ENCODE peak calls at places on chromosomes 11 and 22, in five cellular contexts. F, I, V, D and N are unnamed samples.

GRCh38 chr11:115643491-115643995 is 139.3 kb upstream of the CADM1 start:
- DNase-seq in F (no peak), I (no peak), V (no peak), D (no peak), N (no peak)

GRCh38 chr11:95917188-95918036 is 6.5 kb downstream of the MTMR2 start:
- DNase-seq in F (no peak), I (no peak), V (no peak), D (no peak), N (no peak)

GRCh38 chr11:57001674-57002401 is 13.1 kb downstream of the OR5AK2 start:
- DNase-seq in F (no peak), I (no peak), V (no peak), D (no peak), N (no peak)

GRCh38 chr22:35587447-35587870 is 29.7 kb downstream of the MB start:
- DNase-seq in F (no peak), I (peak; percentile 86), V (no peak), D (no peak), N (no peak)

GRCh38 chr11:61334434-61335354 is 1.7 kb downstream of the TKFC start:
- DNase-seq in F (no peak), I (no peak), V (no peak), D (peak; percentile 89), N (no peak)

GRCh38 chr11:118126082-118126838 is 26.4 kb downstream of the SCN4B start:
- DNase-seq in F (no peak), I (no peak), V (no peak), D (no peak), N (no peak)

GRCh38 chr22:23621082-23621780 is 10.9 kb downstream of the DRICH1 start:
- DNase-seq in F (no peak), I (no peak), V (peak; percentile 92), D (no peak), N (no peak)

GRCh38 chr22:18103527-18104269 is 6.9 kb upstream of the TUBA8 start:
- DNase-seq in F (no peak), I (peak; percentile 48), V (no peak), D (no peak), N (no peak)

GRCh38 chr11:65921033-65921555 is 1.9 kb downstream of the DRAP1 start:
- DNase-seq in F (no peak), I (no peak), V (no peak), D (no peak), N (no peak)

GRCh38 chr11:18294862-18295261 is 27.1 kb downstream of the HPS5 start:
- DNase-seq in F (no peak), I (no peak), V (no peak), D (no peak), N (no peak)

GRCh38 chr11:133830931-133831907 is 14.1 kb downstream of the SPATA19 start:
- DNase-seq in F (peak; percentile 8), I (no peak), V (no peak), D (no peak), N (no peak)

GRCh38 chr11:2744166-2744565 is 44.4 kb upstream of the KCNQ1OT1 start:
- DNase-seq in F (no peak), I (no peak), V (no peak), D (no peak), N (no peak)

GRCh38 chr11:118448294-118448693 is 12.0 kb downstream of the KMT2A start:
- DNase-seq in F (no peak), I (no peak), V (no peak), D (no peak), N (no peak)

GRCh38 chr11:35352107-35352888 is 67.1 kb downstream of the SLC1A2 start:
- DNase-seq in F (no peak), I (no peak), V (no peak), D (peak; percentile 41), N (no peak)

GRCh38 chr11:12269104-12269441 is 108.3 kb upstream of the PARVA start:
- DNase-seq in F (no peak), I (no peak), V (no peak), D (no peak), N (no peak)

GRCh38 chr11:72238492-72239295 is 5.3 kb downstream of the PHOX2A start:
- DNase-seq in F (no peak), I (no peak), V (no peak), D (no peak), N (no peak)

GRCh38 chr22:26489447-26490036 is 5.9 kb downstream of the SRRD start:
- DNase-seq in F (no peak), I (no peak), V (no peak), D (no peak), N (no peak)

GRCh38 chr11:102669664-102670063 is 35.9 kb downstream of the MMP27 start:
- DNase-seq in F (no peak), I (no peak), V (peak; percentile 60), D (no peak), N (no peak)

GRCh38 chr11:70423523-70424505 is 25.5 kb downstream of the CTTN start:
- DNase-seq in F (peak; percentile 47), I (no peak), V (no peak), D (peak; percentile 56), N (no peak)

GRCh38 chr11:9047986-9048522 is 43.3 kb downstream of the SCUBE2 start:
- DNase-seq in F (no peak), I (no peak), V (no peak), D (no peak), N (no peak)

GRCh38 chr11:40306938-40307548 is 1152.4 kb downstream of the LRRC4C start:
- DNase-seq in F (no peak), I (no peak), V (peak; percentile 34), D (no peak), N (no peak)

GRCh38 chr11:75554258-75555022 is 7.6 kb upstream of the SERPINH1 start:
- DNase-seq in F (no peak), I (peak; percentile 93), V (no peak), D (peak; percentile 95), N (no peak)

GRCh38 chr11:515131-515530 is 8.1 kb upstream of the RNH1 start:
- DNase-seq in F (no peak), I (no peak), V (no peak), D (no peak), N (no peak)

GRCh38 chr11:58395581-58395980 is 11.1 kb downstream of the OR5B3 start:
- DNase-seq in F (no peak), I (no peak), V (no peak), D (no peak), N (no peak)

GRCh38 chr11:45216031-45216430 is 69.6 kb downstream of the PRDM11 start:
- DNase-seq in F (no peak), I (no peak), V (no peak), D (no peak), N (no peak)

GRCh38 chr22:22380098-22381030 is 128.2 kb downstream of the ZNF280B start:
- DNase-seq in F (no peak), I (no peak), V (peak; percentile 40), D (no peak), N (no peak)

GRCh38 chr11:75896843-75897419 is 81.9 kb downstream of the UVRAG start:
- DNase-seq in F (no peak), I (no peak), V (peak; percentile 66), D (no peak), N (no peak)

GRCh38 chr22:29308791-29309262 is 2.4 kb downstream of the GAS2L1 start:
- DNase-seq in F (peak; percentile 34), I (no peak), V (no peak), D (no peak), N (no peak)

GRCh38 chr11:1498262-1498661 is 11.7 kb upstream of the MOB2 start:
- DNase-seq in F (no peak), I (no peak), V (no peak), D (no peak), N (no peak)

DNA sequence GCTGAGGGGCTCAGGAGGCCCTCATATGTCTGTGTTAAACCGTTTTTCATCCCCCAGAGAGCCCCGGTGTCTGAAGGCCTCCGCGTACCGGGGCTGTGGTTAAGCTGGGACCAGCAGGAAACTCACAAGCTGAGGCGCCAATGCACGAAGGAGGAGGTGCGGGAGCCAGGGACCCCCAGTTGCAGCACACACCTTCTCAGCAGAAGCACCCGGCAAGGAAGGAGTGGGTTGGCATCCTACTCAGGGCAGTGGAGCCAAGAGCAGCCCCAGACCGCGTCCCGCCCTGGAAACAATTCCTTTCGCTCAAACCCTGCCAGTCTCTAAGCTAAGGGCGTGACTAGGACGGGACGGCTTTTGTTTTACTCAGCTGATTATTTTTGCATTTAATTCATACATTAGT is 726.9 kb downstream of the BRD1 start:
- DNase-seq in F (no peak), I (no peak), V (no peak), D (no peak), N (no peak)
- H3K9me3 ChIP-seq in F (no peaks in the 10 kb centered on the region), I (no peaks in the 10 kb centered on the region), V (no peaks in the 10 kb centered on the region), D (no peaks in the 10 kb centered on the region), N (no peaks in the 10 kb centered on the region)

DNA sequence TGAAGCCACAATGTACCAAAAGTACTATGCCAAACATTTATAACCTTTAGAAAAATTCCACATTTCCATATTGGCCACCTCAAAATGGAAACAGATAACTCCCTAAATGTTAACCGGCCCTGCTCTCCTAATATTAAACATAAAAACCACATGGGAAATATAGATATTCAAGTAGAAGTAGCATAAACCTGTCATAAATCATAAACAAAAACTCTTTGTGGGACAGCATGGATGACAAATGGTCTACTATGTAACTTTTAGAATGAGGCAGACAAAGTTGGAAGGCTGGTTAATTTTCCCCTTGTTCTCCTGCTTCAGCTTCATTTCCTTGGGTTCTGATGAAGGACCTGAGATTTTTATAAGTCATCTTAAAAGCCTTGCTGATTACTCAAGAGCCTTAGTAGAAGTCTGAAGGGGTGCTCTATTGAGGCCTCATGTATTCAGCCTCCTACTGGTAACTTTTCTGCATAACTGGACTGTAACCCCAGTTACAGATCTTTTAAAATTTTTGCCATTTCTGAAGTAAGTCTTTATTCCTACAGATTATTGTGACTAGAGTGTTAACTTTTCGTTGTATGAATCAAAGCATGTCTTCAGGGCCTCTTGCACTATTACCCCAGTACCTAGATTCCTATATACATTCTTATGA is 116.4 kb downstream of the STIM1 start:
- DNase-seq in F (no peak), I (no peak), V (no peak), D (no peak), N (no peak)
- TF ChIP-seq CTCF in F (no peak), I (no peak), V (no peak), D (no peak), N (peak; percentile 30)

GRCh38 chr22:46180370-46181137 is 30.2 kb downstream of the PPARA start:
- DNase-seq in F (no peak), I (no peak), V (no peak), D (no peak), N (no peak)
- H3K9me3 ChIP-seq in F (peaks cover 6% of the 10 kb centered on the region), I (peaks cover 7% of the 10 kb centered on the region), V (no peaks in the 10 kb centered on the region), D (peaks cover 12% of the 10 kb centered on the region), N (peaks cover 17% of the 10 kb centered on the region)

GRCh38 chr11:129316781-129317180 is 58.9 kb upstream of the BARX2 start:
- DNase-seq in F (no peak), I (no peak), V (no peak), D (no peak), N (no peak)

GRCh38 chr11:129315781-129316579 is 59.7 kb upstream of the BARX2 start:
- DNase-seq in F (no peak), I (no peak), V (no peak), D (no peak), N (no peak)

GRCh38 chr11:129314381-129314780 is 61.3 kb upstream of the BARX2 start:
- DNase-seq in F (no peak), I (no peak), V (no peak), D (no peak), N (no peak)

GRCh38 chr11:129312741-129313587 is 62.7 kb upstream of the BARX2 start:
- DNase-seq in F (no peak), I (no peak), V (no peak), D (no peak), N (no peak)

GRCh38 chr11:129313588-129314288 is 61.9 kb upstream of the BARX2 start:
- DNase-seq in F (no peak), I (no peak), V (no peak), D (no peak), N (no peak)
- TF ChIP-seq CTCF in F (no peak), I (no peak), V (no peak), D (no peak), N (no peak)